ENCODE peak calls at places on chromosomes 2 and 18, in five cellular contexts. X is GM23248; B is effector memory CD4-positive, alpha-beta T cell; Z is brain microvascular endothelial cell; W is body of pancreas. V is an unnamed sample.

GRCh38 chr18:50649821-50650220 is 89.9 kb downstream of the MAPK4 start:
- DNase-seq in X (peak; percentile 22), B (no peak), Z (peak; percentile 56), W (peak; percentile 29), V (no peak)

GRCh38 chr2:171522057-171522803 is at the start of gene CYBRD1:
- DNase-seq in B (no peak), X (peak; percentile 91), Z (peak; percentile 63), W (peak; percentile 50), V (no peak)

GRCh38 chr2:209900638-209901037 is 101.8 kb upstream of the RPE start:
- DNase-seq in X (no peak), B (no peak), W (no peak), Z (no peak), V (no peak)

GRCh38 chr18:35171315-35171987 is 69.4 kb upstream of the ZNF397 start:
- DNase-seq in W (no peak), X (peak; percentile 45), Z (no peak), B (no peak), V (no peak)

GRCh38 chr18:58605027-58606020 is 23.6 kb downstream of the ALPK2 start:
- DNase-seq in X (peak; percentile 65), W (no peak), B (peak; percentile 13), Z (peak; percentile 94), V (peak; percentile 93)

GRCh38 chr2:215071676-215072075 is 66.8 kb downstream of the ABCA12 start:
- DNase-seq in Z (no peak), B (no peak), X (peak; percentile 30), W (no peak), V (no peak)

GRCh38 chr2:15908371-15908770 is 32.0 kb upstream of the MYCN start:
- DNase-seq in Z (no peak), B (no peak), X (no peak), W (no peak), V (no peak)

GRCh38 chr2:104758199-104758620 is 95.7 kb upstream of the POU3F3 start:
- DNase-seq in W (no peak), X (peak; percentile 41), Z (peak; percentile 61), B (no peak), V (peak; percentile 26)

GRCh38 chr2:30239308-30240161 is 8.2 kb downstream of the LBH start:
- DNase-seq in B (peak; percentile 64), X (peak; percentile 90), W (peak; percentile 72), Z (peak; percentile 52), V (no peak)

GRCh38 chr2:135709992-135710391 is 31.7 kb upstream of the UBXN4 start:
- DNase-seq in Z (peak; percentile 53), B (peak; percentile 34), X (peak; percentile 53), W (peak; percentile 49), V (no peak)

GRCh38 chr2:197939787-197940186 is 135.4 kb downstream of the PLCL1 start:
- DNase-seq in W (no peak), B (no peak), X (no peak), Z (no peak), V (no peak)

GRCh38 chr2:236568922-236569592 is 568 bp upstream of the ACKR3 start:
- DNase-seq in X (no peak), W (no peak), B (no peak), Z (no peak), V (no peak)
- H3K4me3 ChIP-seq in X (peak overlapping the region; percentile 65), W (peak overlapping the region; percentile 23), B (peak overlapping the region; percentile 51), Z (no peak overlapping the region), V (no peak overlapping the region)

GRCh38 chr2:86337235-86338099 is at the start of gene REEP1:
- DNase-seq in Z (no peak), X (peak; percentile 50), W (peak; percentile 11), B (no peak), V (no peak)
- H3K27me3 ChIP-seq in Z (peaks cover 41% of the 10 kb centered on the region), X (peaks cover 59% of the 10 kb centered on the region), W (peaks cover 5% of the 10 kb centered on the region), B (peaks cover 35% of the 10 kb centered on the region), V (peaks cover 31% of the 10 kb centered on the region)

GRCh38 chr2:39738941-39739340 is 40.1 kb downstream of the THUMPD2 start:
- DNase-seq in B (no peak), W (no peak), Z (no peak), X (no peak), V (no peak)

GRCh38 chr2:39735648-39736047 is 43.4 kb downstream of the THUMPD2 start:
- DNase-seq in Z (no peak), X (peak; percentile 36), B (no peak), W (no peak), V (no peak)

GRCh38 chr2:39737661-39738060 is 41.4 kb downstream of the THUMPD2 start:
- DNase-seq in Z (peak; percentile 91), W (no peak), B (no peak), X (peak; percentile 23), V (peak; percentile 50)

GRCh38 chr2:39734451-39734850 is 44.6 kb downstream of the THUMPD2 start:
- DNase-seq in B (no peak), W (no peak), Z (no peak), X (no peak), V (no peak)

DNA sequence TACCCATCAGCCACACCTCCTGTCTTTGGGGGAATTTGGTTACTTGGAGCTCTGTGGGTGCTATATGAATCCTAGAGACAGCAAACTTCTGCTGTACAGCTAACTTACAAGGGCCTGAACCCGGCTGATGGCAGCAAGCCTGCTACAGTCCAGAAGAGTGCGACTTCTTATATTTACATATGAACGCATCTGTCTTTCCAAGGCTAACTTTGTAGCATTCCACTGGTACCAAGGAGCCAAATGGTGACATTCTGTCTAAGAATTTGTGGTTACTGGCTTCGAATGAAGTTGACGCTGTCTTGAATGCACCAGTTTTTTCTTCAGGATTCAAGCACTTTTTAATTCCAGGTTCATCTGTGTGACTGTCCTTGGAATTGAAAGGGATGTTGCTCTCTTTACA is 42.5 kb downstream of the THUMPD2 start:
- DNase-seq in Z (peak; percentile 92), X (peak; percentile 77), B (no peak), W (no peak), V (no peak)
- H3K36me3 ChIP-seq in Z (no peaks in the 10 kb centered on the region), X (peaks cover 22% of the 10 kb centered on the region), B (peaks cover 12% of the 10 kb centered on the region), W (peaks cover 10% of the 10 kb centered on the region), V (peaks cover 2% of the 10 kb centered on the region)

DNA sequence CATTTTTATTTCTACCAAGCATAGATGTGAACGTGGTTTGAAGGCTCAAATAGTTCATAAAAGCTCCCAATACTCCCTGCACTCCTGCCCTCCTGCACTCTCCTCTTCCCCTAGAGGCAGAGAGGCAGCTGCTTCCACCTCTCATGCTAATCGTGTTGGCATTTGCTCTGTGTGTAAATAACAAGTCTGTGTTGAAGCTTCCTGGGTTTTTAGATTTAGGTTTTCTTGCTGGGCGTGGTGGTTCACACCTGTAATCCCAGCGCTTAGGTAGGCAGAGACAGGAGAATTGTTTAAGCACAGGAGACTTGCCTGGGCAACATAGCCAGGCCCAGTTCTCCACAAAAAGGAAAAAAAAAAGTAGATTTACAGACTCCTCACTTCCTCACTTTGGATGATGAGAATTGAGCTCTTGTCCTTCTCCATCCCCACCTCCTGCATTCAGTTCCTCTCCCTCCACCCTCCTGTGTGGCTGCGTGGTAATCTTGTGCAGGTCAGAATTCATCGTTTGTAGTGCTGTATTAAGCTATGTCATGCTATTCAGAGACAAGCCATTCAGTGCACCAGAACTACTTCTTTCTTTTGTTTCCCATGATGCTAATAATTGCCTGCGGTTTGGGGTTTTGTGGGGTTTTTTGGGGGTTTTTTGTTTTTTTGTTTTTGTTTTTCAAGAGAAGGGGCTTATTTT is 37.4 kb downstream of the MAL start:
- DNase-seq in B (no peak), Z (no peak), X (no peak), W (no peak), V (no peak)
- H3K4me3 ChIP-seq in B (no peak overlapping the region), Z (no peak overlapping the region), X (no peak overlapping the region), W (no peak overlapping the region), V (no peak overlapping the region)

DNA sequence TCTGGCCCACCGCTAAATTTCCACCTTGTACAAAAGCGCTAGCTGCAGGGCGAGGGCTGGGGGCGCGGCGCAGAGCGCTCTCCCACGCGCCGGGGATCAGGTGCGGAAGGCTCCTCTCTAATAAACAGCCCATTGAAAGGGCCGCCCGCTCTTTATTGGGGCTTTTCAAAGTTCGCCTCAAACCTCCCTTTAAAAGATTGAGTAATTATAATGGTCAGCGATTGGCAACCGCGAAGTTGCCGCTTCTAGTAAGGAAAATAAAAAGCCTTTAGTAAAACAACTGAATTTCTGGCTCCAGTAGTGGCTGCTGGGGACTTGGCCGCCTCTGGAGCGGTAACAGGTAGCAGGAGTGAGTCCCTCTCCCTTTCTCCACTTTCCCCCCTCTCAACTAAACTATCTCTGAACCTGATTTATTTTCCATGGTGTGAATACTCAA is 755 bp downstream of the NEUROD1 start:
- DNase-seq in Z (no peak), B (no peak), W (no peak), X (no peak), V (no peak)
- H3K27me3 ChIP-seq in Z (peaks cover 76% of the 10 kb centered on the region), B (peaks cover 62% of the 10 kb centered on the region), W (peaks cover 51% of the 10 kb centered on the region), X (peaks cover 82% of the 10 kb centered on the region), V (peaks cover 70% of the 10 kb centered on the region)

GRCh38 chr18:79742076-79742475 is 55.7 kb upstream of the KCNG2 start:
- DNase-seq in W (no peak), B (no peak), X (no peak), Z (no peak), V (no peak)
- H3K36me3 ChIP-seq in W (peaks cover 12% of the 10 kb centered on the region), B (peaks cover 60% of the 10 kb centered on the region), X (peaks cover 7% of the 10 kb centered on the region), Z (peaks cover 22% of the 10 kb centered on the region), V (no peaks in the 10 kb centered on the region)

V was measured in kidney epithelial cell.